ENCODE peak calls at places on chromosomes 6 and 20, in five cellular contexts. M is GM12878, B is K562, I is HepG2, L is H1. J is an unnamed sample.

GRCh38 chr20:57680131-57680716 is 29.6 kb downstream of the PMEPA1 start:
- DNase-seq in M (peak), L (no peak), I (no peak), B (no peak), J (no peak)

GRCh38 chr20:32327087-32327681 is 30.9 kb upstream of the ASXL1 start:
- DNase-seq in L (no peak), I (peak), B (peak), M (no peak), J (no peak)

GRCh38 chr6:165630544-165630953 is 32.5 kb downstream of the PDE10A start:
- DNase-seq in B (no peak), L (no peak), M (no peak), I (no peak), J (no peak)

GRCh38 chr6:37653933-37654565 is 43.6 kb downstream of the MDGA1 start:
- DNase-seq in L (peak), I (peak), M (peak), B (peak), J (peak)

GRCh38 chr6:25311251-25311910 is 32.2 kb downstream of the CARMIL1 start:
- DNase-seq in M (no peak), I (no peak), L (no peak), B (no peak), J (peak)

GRCh38 chr6:135498178-135498841 is 770 bp upstream of the AHI1 start:
- DNase-seq in I (peak), L (no peak), B (peak), M (no peak), J (peak)

GRCh38 chr6:5457983-5458683 is 196.8 kb downstream of the FARS2 start:
- DNase-seq in L (no peak), I (no peak), B (no peak), M (no peak), J (no peak)

GRCh38 chr20:51526754-51527153 is 15.8 kb downstream of the NFATC2 start:
- DNase-seq in M (no peak), I (no peak), L (no peak), B (no peak), J (no peak)

GRCh38 chr20:24309596-24309995 is 159.8 kb upstream of the SYNDIG1 start:
- DNase-seq in L (no peak), M (no peak), B (no peak), I (no peak), J (no peak)

DNA sequence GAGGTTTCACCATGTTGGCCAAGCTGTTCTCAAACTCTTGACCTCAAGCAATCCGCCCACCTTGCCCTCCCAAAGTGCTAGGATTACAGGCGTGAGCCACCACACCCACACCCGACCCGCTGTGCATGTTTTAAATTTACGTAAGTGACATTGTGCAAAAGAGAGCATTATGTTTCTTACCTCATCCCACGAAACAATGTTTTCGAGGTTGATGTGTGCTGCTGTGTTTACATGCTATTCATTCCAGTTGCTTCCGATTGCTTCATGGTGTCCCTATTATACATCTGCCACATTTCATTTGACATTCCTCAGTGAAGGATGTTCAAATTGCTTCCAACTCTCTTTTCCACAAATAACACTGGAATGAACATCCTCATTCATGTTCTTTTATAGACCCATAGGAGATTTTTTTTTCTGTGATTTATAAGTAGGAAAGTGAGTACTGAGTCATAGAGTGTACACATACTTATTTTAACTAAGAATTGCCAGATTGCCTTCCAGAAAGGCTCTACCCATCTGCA is 403.9 kb upstream of the JARID2 start:
- DNase-seq in M (no peak), I (no peak), B (no peak), L (no peak), J (no peak)
- TF ChIP-seq CEBPB in M (no peak), I (no peak), B (no peak), L (no peak), J (no peak)

GRCh38 chr6:118467181-118467580 is 80.9 kb upstream of the PLN start:
- DNase-seq in B (no peak), M (no peak), I (no peak), L (no peak), J (no peak)
- TF ChIP-seq ZNF274 in B (no peak), M (no peak), I (no peak), L (no peak), J (no peak)

GRCh38 chr6:170025341-170026271 is 265.3 kb downstream of the DLL1 start:
- DNase-seq in L (no peak), M (no peak), I (no peak), B (no peak), J (no peak)
- TF ChIP-seq ATF3 in L (no peak), M (no peak), I (no peak), B (no peak), J (no peak)

GRCh38 chr6:89952696-89953095 is 58.4 kb downstream of the GJA10 start:
- DNase-seq in M (no peak), L (no peak), B (no peak), I (no peak), J (no peak)

GRCh38 chr6:89950879-89951391 is 56.7 kb downstream of the GJA10 start:
- DNase-seq in L (no peak), I (no peak), B (no peak), M (no peak), J (no peak)

GRCh38 chr6:89950446-89950845 is 56.2 kb downstream of the GJA10 start:
- DNase-seq in L (no peak), I (no peak), M (no peak), B (no peak), J (no peak)

GRCh38 chr6:89951574-89952360 is 57.5 kb downstream of the GJA10 start:
- DNase-seq in L (peak), I (peak), B (no peak), M (no peak), J (no peak)

DNA sequence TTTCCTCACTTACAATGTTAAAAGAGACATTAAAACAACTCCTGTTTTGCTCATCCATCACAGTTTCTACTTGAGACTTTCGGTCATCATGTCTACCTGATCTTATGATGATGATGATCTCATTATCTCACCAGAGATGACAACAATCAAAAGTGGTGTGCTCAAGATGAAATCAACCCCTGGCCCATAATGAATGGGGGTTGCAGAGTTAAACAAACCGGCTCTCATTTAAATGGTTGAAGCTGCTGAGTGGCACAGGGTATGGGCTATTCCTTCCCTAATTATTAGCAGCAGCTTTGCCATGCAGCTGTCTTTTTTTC is 58.1 kb downstream of the GJA10 start:
- DNase-seq in I (no peak), M (no peak), B (no peak), L (no peak), J (no peak)
- TF ChIP-seq CEBPB in I (no peak), M (no peak), B (no peak), L (no peak), J (no peak)

DNA sequence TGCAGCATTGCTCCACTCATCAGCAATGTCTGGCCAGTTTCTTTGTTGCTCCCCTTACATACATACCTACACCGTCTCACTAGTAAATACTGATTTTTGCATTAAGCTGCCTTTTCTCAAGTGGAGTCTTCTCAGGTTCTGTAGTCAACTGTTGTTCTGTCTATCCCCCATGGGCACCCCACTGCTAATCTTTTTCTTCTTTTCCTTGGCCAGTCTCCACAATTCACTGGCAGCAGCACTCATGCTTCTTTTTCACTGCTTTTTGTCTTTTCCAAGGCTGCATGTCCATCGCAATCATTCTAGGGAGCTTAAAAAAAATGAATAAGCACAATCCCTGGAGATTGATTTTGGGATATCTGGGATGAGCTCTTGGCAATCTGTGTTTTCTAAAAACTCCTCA is 10.3 kb upstream of the ERVFRD-1 start:
- DNase-seq in L (no peak), M (no peak), I (no peak), B (no peak), J (no peak)
- TF ChIP-seq ZNF274 in L (no peak), M (no peak), I (no peak), B (no peak), J (no peak)

GRCh38 chr6:108874470-108875160 is 26.4 kb downstream of the ARMC2 start:
- DNase-seq in B (no peak), I (no peak), L (no peak), M (peak), J (no peak)
- TF ChIP-seq ATF3 in B (no peak), I (no peak), L (no peak), M (no peak), J (no peak)

GRCh38 chr20:20273281-20273680 is 94.6 kb upstream of the INSM1 start:
- DNase-seq in B (no peak), M (no peak), L (no peak), I (no peak), J (no peak)
- TF ChIP-seq CEBPB in B (no peak), M (no peak), L (no peak), I (no peak), J (no peak)

J was measured in HCT116.